ENCODE peak calls at places on chromosomes 13 and 19, in six cellular contexts. T is GM23338, A is K562, F is fibroblast of lung, U is mammary epithelial cell, K is trophoblast cell. G is an unnamed sample. For H3K79me2, the result is how much of the 10 kb centered on the place peaks cover.

GRCh38 chr13:40362502-40362901 is 303.9 kb downstream of the FOXO1 start:
- DNase-seq in T (no peak), F (no peak), U (no peak), A (no peak), K (no peak), G (no peak)

GRCh38 chr19:29620931-29621351 is 14.9 kb downstream of the POP4 start:
- DNase-seq in F (no peak), K (no peak), T (no peak), U (no peak), A (no peak), G (no peak)

GRCh38 chr19:7848779-7849457 is 18.9 kb downstream of the EVI5L start:
- DNase-seq in T (no peak), A (no peak), K (no peak), U (no peak), F (no peak), G (no peak)

GRCh38 chr13:101204270-101205011 is 211.9 kb downstream of the NALCN start:
- DNase-seq in T (no peak), K (no peak), A (no peak), F (peak), U (no peak), G (no peak)

GRCh38 chr19:46453661-46454060 is 17.7 kb downstream of the PNMA8A start:
- DNase-seq in K (no peak), U (peak), T (no peak), A (no peak), F (no peak), G (no peak)

GRCh38 chr13:40233731-40234195 is 432.7 kb downstream of the FOXO1 start:
- DNase-seq in A (no peak), U (peak), T (no peak), K (no peak), F (no peak), G (no peak)

GRCh38 chr19:51274037-51274370 is 23.1 kb downstream of the SIGLECL1 start:
- DNase-seq in K (no peak), A (no peak), U (no peak), F (no peak), T (no peak), G (no peak)

GRCh38 chr19:55044286-55044685 is 6.2 kb upstream of the GP6 start:
- DNase-seq in T (no peak), A (no peak), K (no peak), U (no peak), F (no peak), G (no peak)

GRCh38 chr19:492091-492531 is 4.2 kb upstream of the MADCAM1 start:
- DNase-seq in T (peak), U (no peak), F (no peak), A (peak), K (peak), G (no peak)

GRCh38 chr19:58304748-58305064 is 471 bp upstream of the ERVK3-1 start:
- DNase-seq in A (peak), F (no peak), U (no peak), T (peak), K (no peak), G (no peak)
- H3K79me2 ChIP-seq in A (under half), F (under half), U (half or more), T (under half), K (under half), G (half or more)

DNA sequence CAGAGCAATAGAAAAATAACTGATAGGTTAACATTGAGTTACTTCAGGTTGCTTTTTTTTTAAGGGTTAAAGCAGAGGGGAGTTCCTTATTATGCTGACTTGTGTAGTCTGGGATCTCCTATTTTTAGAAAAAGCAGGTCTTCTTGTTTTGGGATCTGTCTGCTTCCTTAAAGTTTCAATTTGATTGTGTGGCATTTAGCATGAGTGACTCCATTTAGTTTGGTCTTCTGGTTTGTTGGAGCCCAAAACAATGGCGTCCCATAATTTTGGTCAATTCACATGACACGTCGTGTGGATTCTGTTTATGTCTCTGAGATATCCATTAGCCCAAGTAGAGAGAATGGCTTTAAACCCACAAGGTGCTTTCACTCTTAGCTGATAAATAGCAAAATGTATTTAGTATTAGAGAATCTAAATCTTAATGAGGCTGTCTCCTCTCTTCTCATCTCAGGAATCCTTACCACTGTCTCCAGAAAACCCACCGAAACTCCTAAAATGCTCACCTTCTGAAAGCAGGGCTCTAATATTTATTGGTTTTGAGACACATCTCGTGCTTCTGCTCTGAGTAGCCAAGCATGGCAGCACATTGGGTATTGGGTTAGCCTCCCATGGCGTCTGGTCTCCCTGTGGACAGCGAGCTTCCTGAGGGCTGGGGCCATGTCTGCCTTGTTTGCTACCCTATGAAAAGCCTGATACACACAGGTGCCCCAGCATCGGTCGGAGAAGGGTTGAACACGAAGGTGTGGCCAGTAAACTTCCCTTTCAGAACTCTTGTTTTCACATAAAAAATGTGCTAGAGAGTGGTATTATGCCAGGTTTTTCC is 67.2 kb upstream of the GPR183 start:
- DNase-seq in K (no peak), U (no peak), A (no peak), T (no peak), F (no peak), G (no peak)
- H3K79me2 ChIP-seq in K (under half), U (under half), A (under half), T (under half), F (under half), G (under half)

GRCh38 chr13:30638301-30638700 is 20.6 kb downstream of the USPL1 start:
- DNase-seq in U (no peak), K (no peak), T (no peak), A (no peak), F (no peak), G (no peak)
- H3K79me2 ChIP-seq in U (half or more), K (under half), T (half or more), A (under half), F (under half), G (half or more)

GRCh38 chr13:23359882-23360281 is 73.6 kb downstream of the SACS start:
- DNase-seq in A (no peak), U (no peak), T (no peak), K (no peak), F (no peak), G (no peak)

GRCh38 chr13:23367907-23368306 is 65.6 kb downstream of the SACS start:
- DNase-seq in U (no peak), K (no peak), A (no peak), T (no peak), F (no peak), G (no peak)

DNA sequence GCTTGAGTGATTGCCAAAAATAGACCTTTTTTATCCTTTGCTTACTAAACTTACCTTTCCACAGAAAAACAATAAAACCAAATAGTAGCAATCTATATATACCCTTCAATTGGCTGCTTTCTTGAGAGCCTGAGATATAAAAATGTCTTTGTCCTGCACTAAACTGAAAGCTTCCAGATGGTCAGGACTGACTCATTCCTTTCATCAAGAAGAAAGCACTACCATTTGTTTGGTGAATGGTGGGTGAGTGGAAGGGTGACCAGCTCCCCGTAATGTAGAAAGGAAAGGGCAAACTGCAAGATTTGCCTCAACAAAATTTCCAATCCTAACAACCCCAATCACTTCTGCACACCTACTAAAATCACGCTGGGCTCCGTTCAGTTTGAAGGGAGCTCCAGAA is 67.8 kb downstream of the SACS start:
- DNase-seq in A (no peak), T (no peak), U (no peak), K (no peak), F (peak), G (no peak)
- H3K79me2 ChIP-seq in A (under half), T (under half), U (under half), K (under half), F (under half), G (under half)

GRCh38 chr19:42279902-42280760 is 11.1 kb downstream of the CIC start:
- DNase-seq in A (peak), U (peak), K (peak), F (peak), T (peak), G (peak)

GRCh38 chr19:42279148-42279901 is 10.3 kb downstream of the CIC start:
- DNase-seq in U (no peak), F (no peak), A (no peak), K (no peak), T (peak), G (no peak)

GRCh38 chr19:42276284-42276683 is 7.2 kb downstream of the CIC start:
- DNase-seq in T (no peak), U (no peak), F (no peak), A (no peak), K (no peak), G (no peak)

GRCh38 chr19:42276821-42277220 is 7.8 kb downstream of the CIC start:
- DNase-seq in T (no peak), U (peak), F (no peak), A (no peak), K (no peak), G (no peak)

GRCh38 chr19:42277821-42278809 is 9.1 kb downstream of the CIC start:
- DNase-seq in F (no peak), T (no peak), A (no peak), U (peak), K (no peak), G (no peak)
- H3K79me2 ChIP-seq in F (under half), T (under half), A (half or more), U (half or more), K (under half), G (under half)

DNA sequence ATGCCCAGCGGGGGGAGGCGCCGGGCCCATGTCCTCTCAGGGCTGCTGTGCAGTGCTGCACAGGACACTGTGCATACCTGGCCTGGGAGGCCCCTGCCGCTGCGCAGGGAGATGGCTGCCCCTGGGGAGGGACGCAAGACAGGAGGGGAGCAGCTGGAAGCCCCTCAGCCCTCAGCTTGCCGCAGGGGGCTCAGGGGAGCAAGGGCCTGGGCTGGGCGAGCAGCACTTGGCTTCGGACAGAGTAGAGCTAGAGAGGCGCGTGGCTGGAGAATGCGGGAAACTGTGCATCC is 10.9 kb downstream of the CHERP start:
- DNase-seq in U (no peak), F (no peak), T (no peak), A (no peak), K (no peak), G (no peak)
- H3K79me2 ChIP-seq in U (under half), F (under half), T (under half), A (under half), K (under half), G (under half)

GRCh38 chr19:45049073-45049736 is 10.4 kb downstream of the CLASRP start:
- DNase-seq in T (no peak), A (no peak), U (peak), K (no peak), F (no peak), G (no peak)

GRCh38 chr19:45050036-45050435 is 11.2 kb downstream of the CLASRP start:
- DNase-seq in K (no peak), F (no peak), A (no peak), U (peak), T (no peak), G (no peak)

GRCh38 chr19:45056831-45057230 is 18.0 kb downstream of the CLASRP start:
- DNase-seq in T (no peak), U (no peak), A (no peak), K (no peak), F (no peak), G (no peak)

GRCh38 chr19:45047188-45047797 is 8.4 kb downstream of the CLASRP start:
- DNase-seq in A (no peak), K (no peak), U (no peak), T (no peak), F (no peak), G (peak)

GRCh38 chr19:45051929-45052579 is 13.2 kb downstream of the CLASRP start:
- DNase-seq in U (no peak), T (no peak), K (no peak), F (no peak), A (no peak), G (peak)
- H3K79me2 ChIP-seq in U (half or more), T (under half), K (under half), F (under half), A (under half), G (under half)

GRCh38 chr19:4673726-4674125 is 3.6 kb upstream of the MYDGF start:
- DNase-seq in A (no peak), T (no peak), K (no peak), F (no peak), U (no peak), G (no peak)

GRCh38 chr19:4676955-4677731 is 7.0 kb upstream of the MYDGF start:
- DNase-seq in T (peak), K (peak), F (peak), U (no peak), A (peak), G (peak)

GRCh38 chr19:4678881-4679379 is 8.8 kb upstream of the MYDGF start:
- DNase-seq in F (peak), U (no peak), A (peak), K (no peak), T (peak), G (peak)

GRCh38 chr19:4673216-4673615 is 3.1 kb upstream of the MYDGF start:
- DNase-seq in F (no peak), K (no peak), T (no peak), A (no peak), U (no peak), G (no peak)

GRCh38 chr19:4675346-4675745 is 5.2 kb upstream of the MYDGF start:
- DNase-seq in K (no peak), T (no peak), U (no peak), F (no peak), A (no peak), G (no peak)
- H3K79me2 ChIP-seq in K (under half), T (under half), U (under half), F (under half), A (under half), G (under half)

GRCh38 chr13:97074618-97075017 is 80.3 kb upstream of the OXGR1 start:
- DNase-seq in U (no peak), T (no peak), A (no peak), K (no peak), F (no peak), G (no peak)
- H3K79me2 ChIP-seq in U (under half), T (under half), A (under half), K (under half), F (under half), G (under half)

G was measured in Karpas-422.